ENCODE peak calls at places on chromosome 6, in four cellular contexts. N is GM12891, V is K562, M is GM12878. O is an unnamed sample.

GRCh38 chr6:110664933-110665332 is 150.3 kb downstream of the CDK19 start:
- DNase-seq in M (no peak), V (no peak), N (no peak), O (no peak)

GRCh38 chr6:123575218-123575617 is 61.5 kb downstream of the TRDN start:
- DNase-seq in V (no peak), N (no peak), M (no peak), O (no peak)

GRCh38 chr6:4287811-4288244 is 152.5 kb upstream of the ECI2 start:
- DNase-seq in N (no peak), V (no peak), M (no peak), O (no peak)

GRCh38 chr6:42200035-42200434 is 5.3 kb upstream of the GUCA1B start:
- DNase-seq in M (no peak), V (no peak), N (no peak), O (no peak)

GRCh38 chr6:35487653-35488516 is 9.0 kb downstream of the TEAD3 start:
- DNase-seq in M (no peak), V (no peak), N (no peak), O (peak; percentile 94)

GRCh38 chr6:54730767-54731665 is 115.6 kb upstream of the FAM83B start:
- DNase-seq in V (no peak), M (no peak), N (no peak), O (no peak)

GRCh38 chr6:24205020-24205492 is 79.0 kb downstream of the NRSN1 start:
- DNase-seq in V (peak; percentile 13), M (peak; percentile 24), N (peak; percentile 4), O (peak; percentile 17)

GRCh38 chr6:14885471-14885987 is 360.3 kb upstream of the JARID2 start:
- DNase-seq in V (no peak), N (no peak), M (no peak), O (no peak)

GRCh38 chr6:72783667-72784066 is 161.8 kb downstream of the KCNQ5 start:
- DNase-seq in V (no peak), M (no peak), N (no peak), O (no peak)

GRCh38 chr6:56868687-56869086 is 86.2 kb upstream of the BEND6 start:
- DNase-seq in M (no peak), V (no peak), N (no peak), O (no peak)

DNA sequence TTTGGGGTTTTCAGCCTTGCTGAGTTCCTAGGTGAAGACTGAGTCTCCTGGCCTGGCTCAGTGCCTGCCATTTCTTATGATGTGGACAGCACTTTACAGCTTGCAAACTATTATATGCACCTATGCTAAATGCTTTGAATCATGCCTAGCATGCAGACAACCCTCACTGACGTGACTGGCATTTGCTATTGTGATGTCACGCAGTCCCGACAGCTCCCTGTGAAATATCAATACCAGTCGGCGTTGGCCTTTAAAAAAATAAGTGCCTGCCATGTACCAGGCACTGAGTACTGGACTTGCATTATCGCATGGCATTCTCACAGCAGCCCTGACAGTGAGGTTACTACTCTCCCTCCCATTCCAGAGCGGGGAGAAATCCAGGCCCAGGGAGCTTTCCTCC is 35.5 kb downstream of the UQCC2 start:
- DNase-seq in V (no peak), N (no peak), M (no peak), O (no peak)
- TF ChIP-seq SPI1 in V (no peak), N (no peak), M (no peak), O (no peak)

GRCh38 chr6:159695984-159696383 is 2.9 kb upstream of the SOD2 start:
- DNase-seq in N (no peak), M (no peak), V (no peak), O (no peak)

GRCh38 chr6:159700970-159701369 is 7.9 kb upstream of the SOD2 start:
- DNase-seq in M (no peak), V (no peak), N (no peak), O (no peak)

DNA sequence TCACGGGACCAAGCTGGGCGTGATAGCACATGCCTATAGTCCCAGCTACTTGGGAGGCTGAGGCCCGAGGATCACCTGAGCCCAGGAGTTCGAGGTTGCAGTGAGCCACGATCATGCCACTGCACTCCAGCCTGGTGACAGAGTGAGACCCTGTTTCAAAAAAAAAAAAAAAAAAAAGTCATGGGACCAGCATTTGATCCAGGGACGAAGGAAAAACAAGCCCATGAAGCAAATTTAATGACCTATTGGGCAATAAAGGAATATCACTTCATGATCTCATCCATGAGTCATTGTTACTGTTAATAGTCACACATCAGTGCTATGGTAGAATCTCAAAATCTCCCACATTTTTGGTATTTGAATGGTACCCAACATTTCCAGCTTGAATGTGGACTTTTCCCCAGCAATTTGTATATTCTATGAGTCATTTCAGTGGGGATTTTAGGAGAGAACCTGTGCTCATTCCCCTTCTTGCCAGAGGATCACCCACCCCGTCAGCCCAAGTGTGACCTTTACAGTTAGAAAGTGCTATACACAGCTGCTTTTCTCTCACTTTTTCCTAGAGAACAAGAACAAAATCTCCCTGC is 8.5 kb upstream of the SOD2 start:
- DNase-seq in N (no peak), V (no peak), M (no peak), O (no peak)
- TF ChIP-seq SPI1 in N (no peak), V (no peak), M (no peak), O (no peak)

GRCh38 chr6:79864421-79864820 is 82.9 kb downstream of the ELOVL4 start:
- DNase-seq in M (no peak), N (no peak), V (no peak), O (no peak)

GRCh38 chr6:79869600-79870084 is 77.7 kb downstream of the ELOVL4 start:
- DNase-seq in M (peak; percentile 19), V (peak; percentile 86), N (peak; percentile 63), O (peak; percentile 79)

GRCh38 chr6:79869184-79869583 is 78.2 kb downstream of the ELOVL4 start:
- DNase-seq in M (no peak), N (no peak), V (no peak), O (no peak)

GRCh38 chr6:79872303-79872702 is 75.0 kb downstream of the ELOVL4 start:
- DNase-seq in M (no peak), N (no peak), V (no peak), O (no peak)

DNA sequence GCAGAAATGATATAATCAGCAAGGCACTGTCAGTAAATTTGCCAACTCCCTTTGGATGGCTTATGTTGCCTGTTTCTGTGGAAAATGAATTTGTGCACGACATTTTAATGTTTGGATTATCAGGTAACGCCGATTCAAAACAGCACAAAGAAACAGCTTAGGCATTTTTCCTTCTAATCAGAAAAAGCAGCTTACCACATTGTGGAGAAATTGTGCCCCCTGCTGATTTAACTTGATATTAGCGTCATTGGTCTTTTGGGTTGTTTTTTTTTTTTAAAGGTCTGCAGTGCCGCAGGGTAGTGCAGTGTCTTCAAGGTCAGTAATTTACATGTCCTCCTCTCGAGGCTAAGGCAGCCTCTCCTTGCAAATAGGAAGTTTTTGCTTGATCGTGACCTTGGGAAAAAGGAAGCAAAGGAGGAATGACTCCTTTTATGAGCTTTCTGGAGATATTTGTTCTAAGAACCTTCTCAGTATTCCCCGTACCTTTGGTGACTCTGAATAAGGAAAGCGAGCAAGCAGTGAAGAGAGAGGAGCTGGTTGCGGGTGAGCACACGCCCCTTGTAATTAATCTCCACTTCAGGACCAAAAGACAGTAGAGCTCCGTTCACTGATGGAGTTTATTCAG is 79.1 kb downstream of the ELOVL4 start:
- DNase-seq in V (peak; percentile 43), M (peak; percentile 20), N (peak; percentile 19), O (peak; percentile 53)
- TF ChIP-seq SPI1 in V (no peak), M (no peak), N (no peak), O (no peak)

GRCh38 chr6:158064725-158065251 is 83.1 kb downstream of the SYNJ2 start:
- DNase-seq in V (no peak), N (no peak), M (no peak), O (no peak)
- TF ChIP-seq SPI1 in V (no peak), N (no peak), M (no peak), O (no peak)

GRCh38 chr6:157813757-157814455 is 9.1 kb upstream of the SNX9 start:
- DNase-seq in V (no peak), M (no peak), N (no peak), O (no peak)

GRCh38 chr6:157813191-157813590 is 9.9 kb upstream of the SNX9 start:
- DNase-seq in M (no peak), V (no peak), N (no peak), O (no peak)

GRCh38 chr6:157811137-157811475 is 11.9 kb upstream of the SNX9 start:
- DNase-seq in M (no peak), N (no peak), V (no peak), O (no peak)

GRCh38 chr6:157811476-157812173 is 11.4 kb upstream of the SNX9 start:
- DNase-seq in V (no peak), M (no peak), N (no peak), O (no peak)

DNA sequence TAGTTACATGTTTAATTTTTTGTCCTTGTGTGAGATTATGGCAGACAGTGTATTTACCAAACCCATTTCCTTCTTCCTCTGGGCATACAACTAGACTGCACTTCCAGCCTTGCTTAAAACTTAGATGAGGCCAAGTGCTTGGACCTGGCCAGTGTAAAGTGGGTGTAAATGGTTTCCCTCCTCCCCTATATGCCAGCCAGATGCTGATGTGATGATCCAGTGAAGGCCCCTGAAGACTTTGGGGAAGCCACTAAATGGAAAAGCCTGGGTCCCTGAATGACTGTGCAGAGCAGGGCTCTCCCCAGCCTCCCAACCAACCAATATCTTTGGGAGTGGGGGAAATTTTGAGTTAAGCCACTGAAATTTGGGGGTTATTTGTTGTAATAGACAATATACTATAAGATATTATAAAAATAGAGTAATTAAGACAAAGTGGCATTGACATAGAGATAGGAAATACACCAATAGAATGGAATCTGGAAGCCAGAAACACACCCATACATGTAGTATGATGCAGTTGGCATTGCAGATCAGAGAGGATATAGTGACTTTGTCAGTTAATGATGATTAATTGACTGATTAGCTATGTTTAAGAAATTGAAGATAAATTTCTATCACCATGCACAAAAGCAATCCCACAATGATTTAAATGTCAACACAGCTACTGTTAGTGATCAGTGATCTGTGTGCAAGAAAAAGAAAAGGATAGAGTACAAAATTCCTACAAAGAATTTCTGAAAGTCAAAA is 10.4 kb upstream of the SNX9 start:
- DNase-seq in N (no peak), M (no peak), V (no peak), O (no peak)
- TF ChIP-seq SPI1 in N (no peak), M (no peak), V (no peak), O (no peak)

GRCh38 chr6:41193884-41194283 is 7.1 kb downstream of the TREML2 start:
- DNase-seq in N (no peak), M (no peak), V (no peak), O (no peak)

GRCh38 chr6:41190791-41191190 is 10.2 kb downstream of the TREML2 start:
- DNase-seq in N (no peak), M (no peak), V (no peak), O (no peak)

GRCh38 chr6:41189968-41190367 is 11.0 kb downstream of the TREML2 start:
- DNase-seq in M (no peak), N (no peak), V (no peak), O (no peak)

GRCh38 chr6:41193171-41193734 is 7.7 kb downstream of the TREML2 start:
- DNase-seq in N (no peak), V (no peak), M (no peak), O (no peak)

DNA sequence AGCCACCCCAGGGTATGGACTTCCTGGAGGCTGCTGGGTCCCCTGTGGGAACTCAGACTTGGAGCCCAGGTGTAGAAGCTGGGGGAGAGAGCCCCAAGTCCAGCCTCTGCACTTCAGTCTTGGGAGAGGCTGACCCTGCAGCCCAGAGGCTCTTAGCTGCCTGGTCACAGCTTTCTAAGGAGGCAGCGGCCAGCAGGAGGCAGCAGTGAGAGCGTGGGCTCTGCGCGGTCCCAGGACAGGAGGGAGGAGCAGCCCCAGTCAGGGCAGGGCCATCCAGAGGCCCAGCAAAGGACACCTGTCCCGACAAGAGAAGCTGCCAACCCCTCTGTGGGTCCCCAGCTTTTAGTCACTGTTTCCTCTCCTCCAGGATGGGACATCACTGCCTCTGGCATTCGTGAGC is 9.4 kb downstream of the TREML2 start:
- DNase-seq in M (no peak), N (no peak), V (peak; percentile 76), O (peak; percentile 51)
- TF ChIP-seq SPI1 in M (no peak), N (no peak), V (no peak), O (no peak)

GRCh38 chr6:20483902-20484497 is 50.3 kb upstream of the CDKAL1 start:
- DNase-seq in V (no peak), N (no peak), M (no peak), O (peak; percentile 73)
- TF ChIP-seq SPI1 in V (no peak), N (no peak), M (no peak), O (peak; percentile 56)